ENCODE peak calls at places on chromosomes 6 and 20, in ten cellular contexts. B, J, T, F, Y, R, X, I, G and Z are unnamed samples.

GRCh38 chr20:34098570-34098969 is 13.5 kb downstream of the EIF2S2 start:
- DNase-seq in B (no peak), J (no peak), T (no peak), F (no peak), Y (no peak), R (no peak), X (no peak), I (no peak), G (no peak), Z (no peak)

GRCh38 chr6:2791124-2792050 is 26.2 kb downstream of the WRNIP1 start:
- DNase-seq in B (peak; percentile 69), J (peak; percentile 84), T (no peak), F (peak; percentile 76), Y (peak; percentile 89), R (peak; percentile 61), X (no peak), I (peak; percentile 91), G (peak; percentile 87), Z (peak; percentile 75)

GRCh38 chr20:47191074-47191673 is 165.3 kb downstream of the ZMYND8 start:
- DNase-seq in B (no peak), J (no peak), T (no peak), F (no peak), Y (peak; percentile 92), R (no peak), X (no peak), I (no peak), G (no peak), Z (no peak)

GRCh38 chr6:108168980-108169800 is 3.4 kb downstream of the NR2E1 start:
- DNase-seq in B (no peak), J (no peak), T (no peak), F (no peak), Y (no peak), R (no peak), X (no peak), I (no peak), G (peak; percentile 78), Z (no peak)

GRCh38 chr20:45946149-45946970 is 11.9 kb downstream of the PCIF1 start:
- DNase-seq in B (peak; percentile 66), J (peak; percentile 75), T (no peak), F (peak; percentile 51), Y (peak; percentile 51), R (no peak), X (no peak), I (peak; percentile 28), G (no peak), Z (no peak)

GRCh38 chr20:33162753-33163152 is 5.2 kb upstream of the BPIFA2 start:
- DNase-seq in B (no peak), J (no peak), T (no peak), F (peak; percentile 21), Y (no peak), R (no peak), X (no peak), I (no peak), G (peak; percentile 25), Z (no peak)

GRCh38 chr6:35093118-35093445 is 48.1 kb downstream of the TCP11 start:
- DNase-seq in B (no peak), J (no peak), T (no peak), F (no peak), Y (no peak), R (no peak), X (no peak), I (no peak), G (no peak), Z (peak; percentile 43)

GRCh38 chr20:60453847-60454246 is 495.6 kb downstream of the CDH26 start:
- DNase-seq in B (no peak), J (no peak), T (no peak), F (no peak), Y (no peak), R (no peak), X (no peak), I (no peak), G (peak; percentile 82), Z (no peak)

DNA sequence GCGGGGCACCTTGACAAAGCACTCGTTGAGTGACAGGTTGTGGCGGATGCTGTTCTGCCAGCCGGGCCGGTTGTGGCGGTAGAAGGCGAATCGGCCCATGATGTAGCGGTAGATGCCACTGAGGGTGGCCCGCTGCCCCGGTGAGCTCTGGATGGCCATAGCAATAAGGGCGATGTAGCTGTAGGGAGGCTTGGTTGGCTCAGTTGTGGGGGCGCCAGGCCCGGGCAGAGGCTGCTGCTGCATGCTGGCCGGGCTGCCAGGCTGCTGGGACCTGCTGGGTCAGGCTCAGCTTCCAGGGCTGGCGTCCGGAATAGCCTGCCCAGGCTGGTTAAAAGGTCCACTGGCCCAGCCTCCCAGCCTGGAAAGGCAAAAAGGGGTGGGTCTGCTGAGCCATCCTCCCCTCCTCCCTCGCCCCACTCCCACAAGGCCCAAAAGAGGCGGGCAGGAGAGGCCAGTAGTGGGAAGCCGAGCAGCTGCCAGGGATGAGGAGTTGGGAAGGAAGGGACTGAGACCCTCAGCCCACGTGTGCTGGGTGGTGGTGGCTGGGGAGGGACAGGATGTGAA is at the start of gene FOXS1:
- DNase-seq in B (peak; percentile 79), J (no peak), T (peak; percentile 92), F (no peak), Y (no peak), R (no peak), X (no peak), I (no peak), G (peak; percentile 83), Z (no peak)
- H3K4me3 ChIP-seq in B (peak within 1 kb of the TSS; percentile 49), J (no peak within 1 kb of the TSS), T (peak within 1 kb of the TSS; percentile 84), F (peak within 1 kb of the TSS; percentile 15), Y (no peak within 1 kb of the TSS), R (no peak within 1 kb of the TSS), X (no peak within 1 kb of the TSS), I (no peak within 1 kb of the TSS), G (no peak within 1 kb of the TSS), Z (no peak within 1 kb of the TSS)

DNA sequence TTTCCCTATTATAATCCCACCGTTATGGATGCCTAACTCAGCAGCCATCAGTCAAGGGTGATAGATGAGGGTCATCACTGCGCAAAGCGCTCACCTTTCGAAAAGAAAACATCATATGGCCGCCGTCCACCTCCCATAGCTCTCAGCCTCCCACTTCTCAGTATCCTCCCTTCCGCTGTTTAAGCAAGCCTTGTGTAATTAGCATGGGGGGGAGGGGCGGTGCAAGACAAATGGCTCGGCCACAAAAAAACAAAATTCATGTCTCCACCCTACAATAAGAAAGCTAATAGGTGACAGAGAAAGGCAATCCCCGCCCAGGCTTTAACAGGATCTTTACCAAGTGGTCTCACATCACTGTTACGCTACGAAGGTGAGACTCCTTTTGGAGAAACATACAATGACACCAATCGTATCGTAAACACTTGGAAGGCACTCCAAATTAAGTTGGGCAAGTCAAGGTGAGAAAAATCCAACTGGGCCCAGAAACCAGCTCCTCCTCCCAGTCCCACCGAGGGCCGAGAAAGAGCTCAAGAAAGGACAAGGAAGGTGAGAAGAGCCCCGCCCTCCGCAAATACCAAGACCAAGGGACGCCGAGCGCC is 645 bp downstream of the DDX39B start:
- DNase-seq in B (no peak), J (peak; percentile 54), T (no peak), F (no peak), Y (peak; percentile 70), R (peak; percentile 69), X (no peak), I (peak; percentile 73), G (peak; percentile 82), Z (peak; percentile 35)
- H3K4me3 ChIP-seq in B (peak overlapping the region; percentile 77), J (peak overlapping the region; percentile 78), T (peak overlapping the region; percentile 68), F (peak overlapping the region; percentile 81), Y (peak overlapping the region; percentile 91), R (peak overlapping the region; percentile 52), X (peak overlapping the region; percentile 95), I (peak overlapping the region; percentile 89), G (peak overlapping the region; percentile 99), Z (peak overlapping the region; percentile 99)

GRCh38 chr6:155419161-155419560 is 36.5 kb downstream of the NOX3 start:
- DNase-seq in B (no peak), J (no peak), T (no peak), F (no peak), Y (peak; percentile 32), R (no peak), X (no peak), I (no peak), G (no peak), Z (no peak)

GRCh38 chr6:155420492-155420891 is 35.1 kb downstream of the NOX3 start:
- DNase-seq in B (no peak), J (no peak), T (no peak), F (no peak), Y (no peak), R (no peak), X (no peak), I (no peak), G (no peak), Z (no peak)

GRCh38 chr6:155415953-155416352 is 39.7 kb downstream of the NOX3 start:
- DNase-seq in B (no peak), J (no peak), T (no peak), F (no peak), Y (no peak), R (no peak), X (no peak), I (no peak), G (no peak), Z (no peak)

GRCh38 chr6:155417454-155417853 is 38.2 kb downstream of the NOX3 start:
- DNase-seq in B (no peak), J (no peak), T (no peak), F (no peak), Y (no peak), R (no peak), X (no peak), I (peak; percentile 6), G (no peak), Z (no peak)

DNA sequence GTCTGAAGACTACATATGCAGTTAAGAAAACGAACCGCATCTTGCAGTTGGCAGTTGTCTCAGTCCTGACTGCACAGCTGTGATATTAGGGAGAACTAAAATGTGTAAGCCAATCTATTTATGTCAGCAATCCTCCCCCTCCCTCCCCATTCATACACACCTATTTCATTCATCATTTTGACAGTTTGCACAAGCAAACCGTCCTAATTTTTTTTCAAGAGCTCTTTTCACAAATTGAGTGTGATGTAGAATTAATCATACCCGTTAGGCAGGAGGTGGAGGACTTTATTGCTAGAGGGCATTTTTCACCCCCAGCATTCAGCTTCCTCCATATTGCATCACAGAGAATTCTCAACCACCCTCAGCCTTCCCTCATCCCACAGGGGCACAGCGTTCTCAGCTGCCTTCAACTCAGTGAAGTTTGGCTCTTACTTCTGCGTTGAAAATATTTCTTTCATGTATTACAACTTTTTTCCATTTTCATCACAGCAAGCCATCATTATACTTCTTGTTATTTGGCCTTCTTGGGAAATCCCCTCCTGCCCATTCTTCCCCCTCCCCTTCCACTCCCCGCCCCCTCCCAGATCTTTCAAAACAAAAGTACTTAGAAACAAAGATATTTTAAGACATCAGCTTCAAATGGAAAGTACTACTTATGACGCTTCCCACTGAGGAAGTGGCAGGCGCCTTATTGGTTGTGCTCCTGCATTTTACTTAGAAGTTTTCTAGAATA is 37.5 kb downstream of the NOX3 start:
- DNase-seq in B (peak; percentile 30), J (no peak), T (no peak), F (no peak), Y (peak; percentile 83), R (no peak), X (peak; percentile 69), I (peak; percentile 51), G (no peak), Z (no peak)
- H3K4me3 ChIP-seq in B (peak overlapping the region; percentile 20), J (no peak overlapping the region), T (peak overlapping the region; percentile 37), F (peak overlapping the region; percentile 7), Y (no peak overlapping the region), R (no peak overlapping the region), X (peak overlapping the region; percentile 6), I (no peak overlapping the region), G (no peak overlapping the region), Z (no peak overlapping the region)

DNA sequence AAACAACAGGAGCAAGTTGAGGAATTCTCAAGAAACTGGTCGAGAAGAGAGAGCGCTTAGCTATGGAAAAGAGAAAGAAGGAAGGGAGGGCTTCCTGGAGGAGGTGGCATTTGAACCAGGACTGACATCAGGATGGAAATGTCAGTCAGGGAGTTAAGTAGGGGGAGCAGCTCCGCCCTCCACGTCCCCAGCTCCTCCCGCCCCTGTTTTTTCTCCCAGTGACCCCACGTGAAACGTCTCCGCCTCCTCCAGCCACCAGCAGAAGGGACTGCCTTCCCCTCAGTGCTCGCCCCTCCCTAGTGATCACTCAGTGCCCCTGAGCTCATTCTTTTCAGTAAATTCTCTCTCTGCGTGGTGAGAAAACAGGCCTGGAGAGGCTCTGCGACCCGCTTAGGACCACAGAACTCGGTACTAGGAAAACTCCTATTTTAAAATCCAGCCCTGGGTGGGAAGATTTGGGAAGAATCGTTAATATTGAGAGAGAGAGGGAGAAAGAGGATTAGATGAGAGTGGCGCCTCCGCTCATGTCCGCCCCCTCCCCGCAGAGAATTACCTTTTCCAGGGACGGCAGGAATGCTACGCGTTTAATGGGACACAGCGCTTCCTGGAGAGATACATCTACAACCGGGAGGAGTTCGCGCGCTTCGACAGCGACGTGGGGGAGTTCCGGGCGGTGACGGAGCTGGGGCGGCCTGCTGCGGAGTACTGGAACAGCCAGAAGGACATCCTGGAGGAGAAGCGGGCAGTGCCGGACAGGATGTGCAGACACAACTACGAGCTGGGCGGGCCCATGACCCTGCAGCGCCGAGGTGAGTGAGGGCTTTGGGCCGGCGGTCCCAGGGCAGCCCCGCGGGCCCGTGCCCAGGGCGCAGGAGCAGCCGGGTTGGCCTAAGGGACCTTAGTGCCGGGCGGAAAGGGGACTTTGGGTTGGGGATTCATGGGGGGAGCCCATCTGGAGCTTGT is 4.6 kb downstream of the HLA-DPB1 start:
- DNase-seq in B (peak; percentile 77), J (peak; percentile 45), T (peak; percentile 84), F (no peak), Y (peak; percentile 27), R (peak; percentile 44), X (no peak), I (peak; percentile 50), G (peak; percentile 91), Z (no peak)
- H3K4me3 ChIP-seq in B (peak overlapping the region; percentile 54), J (no peak overlapping the region), T (peak overlapping the region; percentile 77), F (peak overlapping the region; percentile 45), Y (no peak overlapping the region), R (no peak overlapping the region), X (no peak overlapping the region), I (peak overlapping the region; percentile 43), G (peak overlapping the region; percentile 75), Z (no peak overlapping the region)